ENCODE peak calls at places on chromosomes 6 and 20, in four cellular contexts. L, C, Y and U are unnamed samples.

GRCh38 chr20:22001886-22002285 is 296.4 kb downstream of the PAX1 start:
- DNase-seq in L (no peak), C (no peak), Y (no peak), U (no peak)

GRCh38 chr6:85864453-85865401 is 222.0 kb upstream of the SYNCRIP start:
- DNase-seq in L (no peak), C (no peak), Y (peak; percentile 38), U (no peak)

GRCh38 chr6:16103708-16104107 is 25.2 kb upstream of the MYLIP start:
- DNase-seq in L (no peak), C (no peak), Y (no peak), U (no peak)

GRCh38 chr20:24966317-24967012 is 17.4 kb downstream of the CST7 start:
- DNase-seq in L (no peak), C (no peak), Y (no peak), U (no peak)

GRCh38 chr6:121612916-121613315 is 177.5 kb downstream of the GJA1 start:
- DNase-seq in L (no peak), C (no peak), Y (no peak), U (no peak)

GRCh38 chr6:11413112-11413687 is 124.3 kb upstream of the TMEM170B start:
- DNase-seq in L (no peak), C (no peak), Y (no peak), U (no peak)

GRCh38 chr20:44256961-44257360 is 9.9 kb downstream of the GDAP1L1 start:
- DNase-seq in L (no peak), C (no peak), Y (no peak), U (no peak)

GRCh38 chr6:70315096-70315751 is 12.3 kb upstream of the COL9A1 start:
- DNase-seq in L (no peak), C (no peak), Y (no peak), U (no peak)

GRCh38 chr20:10949930-10950783 is 276.4 kb upstream of the JAG1 start:
- DNase-seq in L (no peak), C (no peak), Y (peak; percentile 89), U (no peak)

GRCh38 chr20:5918856-5919633 is 31.3 kb downstream of the TRMT6 start:
- DNase-seq in L (no peak), C (no peak), Y (peak; percentile 53), U (peak; percentile 30)

GRCh38 chr6:13466304-13467215 is 20.8 kb downstream of the GFOD1 start:
- DNase-seq in L (no peak), C (no peak), Y (no peak), U (no peak)

GRCh38 chr6:144285548-144285797 is 338 bp downstream of the UTRN start:
- DNase-seq in L (no peak), C (no peak), Y (no peak), U (no peak)

GRCh38 chr6:46203388-46203787 is 32.6 kb upstream of the ENPP5 start:
- DNase-seq in L (no peak), C (no peak), Y (no peak), U (no peak)

GRCh38 chr6:145699462-145699861 is 35.9 kb downstream of the EPM2A start:
- DNase-seq in L (no peak), C (no peak), Y (no peak), U (no peak)

GRCh38 chr20:57361517-57361916 is 10.5 kb downstream of the RAE1 start:
- DNase-seq in L (no peak), C (no peak), Y (no peak), U (no peak)

GRCh38 chr6:115220760-115221159 is 839.9 kb downstream of the FRK start:
- DNase-seq in L (no peak), C (no peak), Y (no peak), U (no peak)

GRCh38 chr20:36092424-36093024 is 62.0 kb upstream of the EPB41L1 start:
- DNase-seq in L (no peak), C (peak; percentile 77), Y (no peak), U (no peak)

GRCh38 chr6:133715270-133715669 is 173.6 kb upstream of the TCF21 start:
- DNase-seq in L (no peak), C (no peak), Y (no peak), U (no peak)

GRCh38 chr20:32155017-32155965 is 45.8 kb downstream of the TM9SF4 start:
- DNase-seq in L (peak; percentile 47), C (peak; percentile 32), Y (peak; percentile 67), U (peak; percentile 29)

GRCh38 chr6:41080623-41081022 is 7.8 kb downstream of the NFYA start:
- DNase-seq in L (no peak), C (no peak), Y (no peak), U (no peak)

GRCh38 chr6:18405477-18406293 is 18.5 kb downstream of the RNF144B start:
- DNase-seq in L (no peak), C (no peak), Y (no peak), U (no peak)

GRCh38 chr6:100228437-100229424 is 234.7 kb upstream of the MCHR2 start:
- DNase-seq in L (peak; percentile 46), C (peak; percentile 78), Y (peak; percentile 54), U (peak; percentile 49)

GRCh38 chr6:128710305-128710704 is 172.6 kb upstream of the LAMA2 start:
- DNase-seq in L (no peak), C (no peak), Y (no peak), U (no peak)

GRCh38 chr6:20801595-20801994 is 267.3 kb downstream of the CDKAL1 start:
- DNase-seq in L (no peak), C (no peak), Y (no peak), U (no peak)

GRCh38 chr6:74277749-74278148 is 581.7 kb downstream of the CD109 start:
- DNase-seq in L (no peak), C (no peak), Y (no peak), U (no peak)

GRCh38 chr6:95366414-95366813 is 210.9 kb upstream of the MANEA start:
- DNase-seq in L (no peak), C (no peak), Y (no peak), U (no peak)

GRCh38 chr20:46757754-46758678 is 48.6 kb downstream of the SLC2A10 start:
- DNase-seq in L (no peak), C (peak; percentile 81), Y (peak; percentile 59), U (peak; percentile 62)
- TF ChIP-seq GABPA in L (no peak), C (peak; percentile 70), Y (peak; percentile 11), U (no peak)

DNA sequence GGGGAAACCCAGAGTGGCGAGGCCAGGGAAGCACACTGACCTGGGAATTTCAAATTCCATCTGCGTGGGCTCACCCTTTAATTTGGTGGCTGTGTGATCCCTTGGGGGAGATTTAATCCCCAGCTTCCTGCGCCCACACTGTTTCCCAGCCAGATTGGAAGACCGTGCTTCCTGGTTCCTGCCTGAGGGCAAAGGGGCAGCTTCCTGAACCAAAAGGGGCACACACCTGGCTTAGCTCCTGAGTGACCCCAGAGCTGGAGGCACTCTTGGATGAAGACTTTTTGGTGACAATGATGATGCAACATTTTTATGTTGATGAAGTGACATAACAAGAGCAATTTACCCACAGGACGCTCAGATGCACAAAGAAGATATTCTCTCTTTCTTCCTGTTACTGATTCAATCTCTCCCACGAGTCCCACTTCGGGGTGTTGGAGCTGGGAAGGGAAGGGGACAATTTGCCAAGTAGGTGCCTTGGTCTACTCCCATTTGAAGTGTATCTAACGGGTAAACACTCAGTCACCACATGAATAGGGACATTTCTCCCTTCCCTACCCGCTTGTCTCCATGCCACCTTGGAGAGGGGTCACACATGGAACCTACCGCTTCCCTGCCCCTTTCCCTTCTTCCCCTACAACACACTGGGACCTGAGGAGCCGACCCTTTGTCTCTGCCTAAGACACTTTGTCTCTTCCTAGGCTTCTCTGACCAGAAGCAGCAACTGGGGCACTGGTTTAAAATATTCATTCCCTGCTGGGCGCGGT is 28.6 kb upstream of the CDKN1A start:
- DNase-seq in L (no peak), C (no peak), Y (no peak), U (no peak)
- TF ChIP-seq GABPA in L (no peak), C (no peak), Y (no peak), U (no peak)

GRCh38 chr20:992801-993535 is 9.1 kb downstream of the RSPO4 start:
- DNase-seq in L (no peak), C (no peak), Y (no peak), U (no peak)

GRCh38 chr20:990293-990959 is 11.7 kb downstream of the RSPO4 start:
- DNase-seq in L (no peak), C (no peak), Y (no peak), U (no peak)

GRCh38 chr20:987677-988076 is 14.4 kb downstream of the RSPO4 start:
- DNase-seq in L (no peak), C (no peak), Y (no peak), U (no peak)

GRCh38 chr20:986733-987355 is 15.3 kb downstream of the RSPO4 start:
- DNase-seq in L (no peak), C (peak; percentile 14), Y (no peak), U (no peak)

DNA sequence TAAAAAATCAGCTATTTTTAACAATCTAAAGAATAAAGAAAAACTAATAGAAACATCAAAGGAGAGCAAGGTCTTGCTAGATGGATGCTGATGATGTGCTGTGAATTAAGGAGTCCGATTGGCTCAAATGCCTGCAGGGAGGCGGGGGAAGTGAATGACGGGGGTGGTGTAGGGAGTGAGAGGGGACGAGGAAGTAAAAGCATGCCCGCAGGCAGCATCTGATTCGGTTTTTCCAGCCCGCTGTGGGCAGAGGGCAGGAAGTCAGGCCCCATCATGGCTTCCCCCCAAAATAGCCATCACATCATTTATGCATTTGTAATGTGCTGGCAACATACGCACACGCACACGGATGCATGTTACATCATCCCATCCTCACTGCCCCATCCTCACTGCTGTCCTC is 10.3 kb downstream of the RSPO4 start:
- DNase-seq in L (no peak), C (no peak), Y (no peak), U (peak; percentile 8)
- TF ChIP-seq GABPA in L (no peak), C (no peak), Y (no peak), U (no peak)

GRCh38 chr6:107787589-107787960 is 36.5 kb downstream of the SCML4 start:
- DNase-seq in L (no peak), C (no peak), Y (no peak), U (no peak)

GRCh38 chr6:107784669-107785068 is 39.4 kb downstream of the SCML4 start:
- DNase-seq in L (no peak), C (no peak), Y (no peak), U (no peak)

GRCh38 chr6:107789361-107789760 is 34.8 kb downstream of the SCML4 start:
- DNase-seq in L (no peak), C (no peak), Y (no peak), U (no peak)

GRCh38 chr6:107786179-107786578 is 37.9 kb downstream of the SCML4 start:
- DNase-seq in L (no peak), C (no peak), Y (no peak), U (no peak)

DNA sequence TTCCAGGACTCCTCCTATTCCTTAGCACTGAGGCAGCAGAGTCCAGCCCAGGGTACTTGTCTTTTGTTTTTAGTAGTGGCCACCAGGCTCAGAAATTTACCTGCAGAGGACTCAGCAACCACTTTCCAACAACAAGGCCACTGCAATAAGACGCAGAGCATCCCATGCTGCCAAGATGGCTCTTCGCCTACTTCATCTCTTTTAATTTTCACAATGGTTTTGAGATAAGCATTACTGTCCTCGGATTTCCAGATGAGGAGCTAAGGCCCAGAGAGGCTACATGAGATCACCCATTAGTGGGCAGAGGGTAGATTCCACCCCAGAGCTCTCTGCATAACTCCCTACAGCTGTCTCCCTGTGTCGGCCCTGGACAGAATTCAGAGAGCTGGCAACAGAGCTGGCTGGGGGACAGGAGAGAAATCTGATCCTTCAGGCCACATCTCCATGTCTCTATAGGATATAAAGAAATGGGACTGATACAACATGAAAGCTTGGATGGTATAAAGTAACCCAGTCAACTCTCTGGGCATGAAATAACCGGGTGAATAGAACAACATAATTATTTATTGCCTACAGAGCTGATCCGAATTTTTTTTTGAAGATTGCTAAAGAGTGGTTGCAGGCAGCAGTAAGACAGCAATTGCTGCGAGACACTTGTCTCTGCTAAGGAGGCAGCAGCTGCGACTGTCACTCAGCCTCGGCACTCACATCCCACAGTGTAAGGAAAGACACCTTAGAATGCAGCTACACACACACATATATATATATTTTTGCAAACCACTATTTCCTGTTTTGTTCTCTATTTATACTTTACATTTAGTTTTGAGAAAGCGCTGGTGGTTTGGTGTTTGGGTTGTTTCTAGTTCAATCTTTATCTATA is 37.2 kb downstream of the SCML4 start:
- DNase-seq in L (no peak), C (no peak), Y (no peak), U (no peak)
- TF ChIP-seq GABPA in L (no peak), C (no peak), Y (no peak), U (no peak)